ENCODE peak calls at places on chromosomes 1 and 21, in nine cellular contexts. One of them, this sample, is unnamed. For H3K4me1, the result is how much of the 10 kb centered on the place peaks cover.

GRCh38 chr1:43237131-43237530 is 32.7 kb upstream of the TMEM125 start:
- DNase-seq in keratinocyte: no peak
- DNase-seq in neural progenitor cell: no peak
- DNase-seq in prostate gland: no peak
- DNase-seq in fibroblast of lung: no peak
- DNase-seq in thyroid gland: no peak
- DNase-seq in tibial nerve: no peak
- DNase-seq in mammary epithelial cell: no peak
- DNase-seq in heart right ventricle: no peak
- DNase-seq in this sample: no peak

GRCh38 chr1:59605761-59606160 is 209.0 kb upstream of the HOOK1 start:
- DNase-seq in prostate gland: no peak
- DNase-seq in heart right ventricle: no peak
- DNase-seq in mammary epithelial cell: peak
- DNase-seq in keratinocyte: no peak
- DNase-seq in fibroblast of lung: no peak
- DNase-seq in tibial nerve: no peak
- DNase-seq in neural progenitor cell: no peak
- DNase-seq in thyroid gland: no peak
- DNase-seq in this sample: no peak

GRCh38 chr1:182625716-182626504 is 21.7 kb upstream of the RGS16 start:
- DNase-seq in thyroid gland: no peak
- DNase-seq in neural progenitor cell: no peak
- DNase-seq in tibial nerve: no peak
- DNase-seq in mammary epithelial cell: peak
- DNase-seq in prostate gland: no peak
- DNase-seq in fibroblast of lung: no peak
- DNase-seq in heart right ventricle: no peak
- DNase-seq in keratinocyte: no peak
- DNase-seq in this sample: no peak

GRCh38 chr21:46667191-46667734 is 31.8 kb downstream of the PRMT2 start:
- DNase-seq in thyroid gland: no peak
- DNase-seq in heart right ventricle: no peak
- DNase-seq in keratinocyte: no peak
- DNase-seq in tibial nerve: no peak
- DNase-seq in neural progenitor cell: peak
- DNase-seq in fibroblast of lung: no peak
- DNase-seq in mammary epithelial cell: peak
- DNase-seq in prostate gland: no peak
- DNase-seq in this sample: no peak

GRCh38 chr1:235134171-235134570 is 5.5 kb upstream of the TOMM20 start:
- DNase-seq in fibroblast of lung: no peak
- DNase-seq in thyroid gland: no peak
- DNase-seq in mammary epithelial cell: no peak
- DNase-seq in heart right ventricle: no peak
- DNase-seq in prostate gland: no peak
- DNase-seq in neural progenitor cell: no peak
- DNase-seq in tibial nerve: no peak
- DNase-seq in keratinocyte: no peak
- DNase-seq in this sample: no peak

GRCh38 chr1:119687391-119688079 is 24.2 kb upstream of the PHGDH start:
- DNase-seq in tibial nerve: no peak
- DNase-seq in mammary epithelial cell: peak
- DNase-seq in heart right ventricle: no peak
- DNase-seq in thyroid gland: no peak
- DNase-seq in keratinocyte: no peak
- DNase-seq in fibroblast of lung: no peak
- DNase-seq in prostate gland: no peak
- DNase-seq in neural progenitor cell: no peak
- DNase-seq in this sample: no peak

GRCh38 chr1:94819945-94820746 is at the start of gene SLC44A3:
- DNase-seq in prostate gland: peak
- DNase-seq in heart right ventricle: no peak
- DNase-seq in neural progenitor cell: peak
- DNase-seq in thyroid gland: peak
- DNase-seq in mammary epithelial cell: peak
- DNase-seq in tibial nerve: no peak
- DNase-seq in fibroblast of lung: peak
- DNase-seq in keratinocyte: no peak
- DNase-seq in this sample: peak

GRCh38 chr1:45913183-45913924 is 109.9 kb downstream of the MAST2 start:
- DNase-seq in prostate gland: no peak
- DNase-seq in keratinocyte: no peak
- DNase-seq in tibial nerve: no peak
- DNase-seq in heart right ventricle: peak
- DNase-seq in mammary epithelial cell: peak
- DNase-seq in fibroblast of lung: peak
- DNase-seq in thyroid gland: no peak
- DNase-seq in neural progenitor cell: peak
- DNase-seq in this sample: no peak

DNA sequence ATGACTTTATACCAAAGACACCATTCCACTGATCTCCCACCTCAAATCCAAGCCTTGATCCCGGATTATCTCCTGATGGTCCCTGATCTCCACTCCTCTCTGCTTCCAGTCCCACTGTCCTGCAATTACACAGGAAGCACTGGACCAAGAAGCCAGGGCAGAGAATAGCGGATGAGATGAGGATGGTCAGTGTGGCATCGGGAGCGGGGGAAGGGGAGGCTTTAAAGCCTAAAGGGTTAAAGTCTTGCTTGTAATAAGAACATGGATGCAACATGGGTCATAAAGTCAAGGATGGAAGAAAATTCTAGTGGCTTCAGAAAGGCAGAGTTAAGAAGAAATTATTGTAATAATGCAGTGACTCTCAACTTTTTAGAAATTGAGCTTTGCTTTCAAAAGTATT is 364.0 kb upstream of the DUSP10 start:
- DNase-seq in neural progenitor cell: no peak
- DNase-seq in fibroblast of lung: no peak
- DNase-seq in heart right ventricle: no peak
- DNase-seq in thyroid gland: no peak
- DNase-seq in keratinocyte: no peak
- DNase-seq in prostate gland: no peak
- DNase-seq in mammary epithelial cell: no peak
- DNase-seq in tibial nerve: no peak
- DNase-seq in this sample: no peak
- H3K4me3 ChIP-seq in neural progenitor cell: no peak
- H3K4me3 ChIP-seq in fibroblast of lung: no peak
- H3K4me3 ChIP-seq in heart right ventricle: no peak
- H3K4me3 ChIP-seq in thyroid gland: no peak
- H3K4me3 ChIP-seq in keratinocyte: no peak
- H3K4me3 ChIP-seq in prostate gland: no peak
- H3K4me3 ChIP-seq in mammary epithelial cell: no peak
- H3K4me3 ChIP-seq in tibial nerve: no peak
- H3K4me3 ChIP-seq in this sample: no peak

GRCh38 chr1:169106095-169106920 is at the start of gene ATP1B1:
- DNase-seq in keratinocyte: no peak
- DNase-seq in heart right ventricle: peak
- DNase-seq in thyroid gland: peak
- DNase-seq in prostate gland: peak
- DNase-seq in fibroblast of lung: peak
- DNase-seq in neural progenitor cell: peak
- DNase-seq in mammary epithelial cell: peak
- DNase-seq in tibial nerve: peak
- DNase-seq in this sample: peak

GRCh38 chr1:169105434-169106094 is 926 bp upstream of the ATP1B1 start:
- DNase-seq in mammary epithelial cell: peak
- DNase-seq in heart right ventricle: peak
- DNase-seq in thyroid gland: peak
- DNase-seq in prostate gland: peak
- DNase-seq in neural progenitor cell: peak
- DNase-seq in tibial nerve: peak
- DNase-seq in keratinocyte: no peak
- DNase-seq in fibroblast of lung: no peak
- DNase-seq in this sample: peak

GRCh38 chr1:169107673-169108160 is 1.2 kb downstream of the ATP1B1 start:
- DNase-seq in neural progenitor cell: no peak
- DNase-seq in keratinocyte: no peak
- DNase-seq in thyroid gland: peak
- DNase-seq in tibial nerve: no peak
- DNase-seq in prostate gland: no peak
- DNase-seq in fibroblast of lung: peak
- DNase-seq in heart right ventricle: peak
- DNase-seq in mammary epithelial cell: peak
- DNase-seq in this sample: no peak

GRCh38 chr1:169108897-169109560 is 2.5 kb downstream of the ATP1B1 start:
- DNase-seq in keratinocyte: no peak
- DNase-seq in fibroblast of lung: no peak
- DNase-seq in prostate gland: peak
- DNase-seq in neural progenitor cell: peak
- DNase-seq in mammary epithelial cell: no peak
- DNase-seq in heart right ventricle: no peak
- DNase-seq in tibial nerve: no peak
- DNase-seq in thyroid gland: peak
- DNase-seq in this sample: no peak

DNA sequence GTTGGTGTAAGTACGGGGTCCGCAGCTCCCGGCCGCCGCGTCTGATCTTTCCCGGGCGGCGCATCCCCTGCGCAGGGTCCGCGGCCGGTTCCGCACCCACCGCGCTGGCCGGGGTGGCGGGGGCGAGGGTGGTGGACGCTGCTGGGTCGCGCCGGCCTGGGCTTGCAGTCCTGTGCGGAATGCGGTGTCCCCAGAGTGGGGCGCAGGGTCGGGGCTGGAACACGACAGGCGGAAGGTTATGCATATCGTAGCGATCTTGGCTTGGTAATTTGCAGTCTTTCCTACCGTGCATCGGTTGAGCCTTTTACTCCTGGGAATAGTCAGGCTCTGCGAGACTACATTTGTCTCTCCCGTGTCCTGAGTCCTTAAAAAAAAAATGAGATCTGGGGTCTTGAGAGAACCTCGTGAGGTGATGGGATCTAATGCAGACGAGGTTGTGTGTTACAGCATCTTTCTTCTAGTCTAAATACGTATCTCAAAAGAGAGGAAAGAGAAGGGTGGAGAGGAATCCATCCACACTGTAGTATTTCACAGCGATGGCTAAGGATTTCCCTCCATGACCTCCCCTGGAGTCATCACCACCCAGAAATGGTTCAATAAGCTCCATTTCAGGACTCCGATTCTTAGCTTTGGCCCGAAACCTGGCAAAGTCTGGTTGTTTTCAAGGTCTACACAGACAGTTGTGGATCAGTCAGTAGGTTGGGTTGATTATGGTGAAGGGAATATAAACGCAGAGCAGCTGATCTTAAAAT is 607 bp downstream of the ATP1B1 start:
- DNase-seq in neural progenitor cell: peak
- DNase-seq in prostate gland: no peak
- DNase-seq in fibroblast of lung: peak
- DNase-seq in tibial nerve: no peak
- DNase-seq in thyroid gland: no peak
- DNase-seq in heart right ventricle: no peak
- DNase-seq in keratinocyte: no peak
- DNase-seq in mammary epithelial cell: peak
- DNase-seq in this sample: peak
- H3K27ac ChIP-seq in neural progenitor cell: peak
- H3K27ac ChIP-seq in prostate gland: peak
- H3K27ac ChIP-seq in fibroblast of lung: peak
- H3K27ac ChIP-seq in tibial nerve: peak
- H3K27ac ChIP-seq in thyroid gland: peak
- H3K27ac ChIP-seq in heart right ventricle: peak
- H3K27ac ChIP-seq in keratinocyte: peak
- H3K27ac ChIP-seq in mammary epithelial cell: peak
- H3K27ac ChIP-seq in this sample: peak

DNA sequence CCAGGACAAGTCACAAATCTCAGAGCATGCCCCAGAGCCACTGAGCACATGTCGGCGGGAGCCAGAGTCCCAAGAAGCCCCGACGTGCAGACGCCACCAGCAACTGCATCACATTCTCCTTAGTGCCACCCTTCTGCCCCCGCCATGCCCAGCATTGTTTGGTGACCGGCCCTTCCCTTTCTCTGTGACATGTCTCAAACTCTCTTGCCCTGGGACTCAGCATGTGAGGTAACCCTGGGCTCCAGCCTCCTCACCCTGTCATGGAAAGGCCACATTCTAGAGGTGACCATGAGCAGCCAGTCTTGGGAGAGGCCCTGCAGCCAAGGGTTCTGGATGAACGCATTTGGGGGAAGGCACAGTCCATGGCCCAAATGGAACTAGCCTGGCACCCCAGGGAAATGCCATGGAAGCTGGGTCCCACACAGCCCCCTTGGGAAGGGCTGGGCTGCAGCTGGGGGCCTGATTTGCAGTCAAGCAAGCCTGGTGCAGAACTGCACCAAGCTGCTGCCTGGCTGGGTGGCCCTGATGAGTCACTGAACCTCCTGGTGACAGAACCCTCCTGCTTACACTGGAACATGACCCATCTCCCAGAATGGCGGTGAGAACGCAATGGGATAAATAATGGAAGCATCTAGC is 94.4 kb downstream of the ITPKB start:
- DNase-seq in thyroid gland: no peak
- DNase-seq in keratinocyte: no peak
- DNase-seq in heart right ventricle: no peak
- DNase-seq in tibial nerve: no peak
- DNase-seq in fibroblast of lung: peak
- DNase-seq in neural progenitor cell: no peak
- DNase-seq in prostate gland: no peak
- DNase-seq in mammary epithelial cell: no peak
- DNase-seq in this sample: peak
- H3K4me1 ChIP-seq in thyroid gland: under half
- H3K4me1 ChIP-seq in keratinocyte: under half
- H3K4me1 ChIP-seq in heart right ventricle: half or more
- H3K4me1 ChIP-seq in tibial nerve: under half
- H3K4me1 ChIP-seq in fibroblast of lung: under half
- H3K4me1 ChIP-seq in neural progenitor cell: under half
- H3K4me1 ChIP-seq in prostate gland: under half
- H3K4me1 ChIP-seq in mammary epithelial cell: under half
- H3K4me1 ChIP-seq in this sample: under half

DNA sequence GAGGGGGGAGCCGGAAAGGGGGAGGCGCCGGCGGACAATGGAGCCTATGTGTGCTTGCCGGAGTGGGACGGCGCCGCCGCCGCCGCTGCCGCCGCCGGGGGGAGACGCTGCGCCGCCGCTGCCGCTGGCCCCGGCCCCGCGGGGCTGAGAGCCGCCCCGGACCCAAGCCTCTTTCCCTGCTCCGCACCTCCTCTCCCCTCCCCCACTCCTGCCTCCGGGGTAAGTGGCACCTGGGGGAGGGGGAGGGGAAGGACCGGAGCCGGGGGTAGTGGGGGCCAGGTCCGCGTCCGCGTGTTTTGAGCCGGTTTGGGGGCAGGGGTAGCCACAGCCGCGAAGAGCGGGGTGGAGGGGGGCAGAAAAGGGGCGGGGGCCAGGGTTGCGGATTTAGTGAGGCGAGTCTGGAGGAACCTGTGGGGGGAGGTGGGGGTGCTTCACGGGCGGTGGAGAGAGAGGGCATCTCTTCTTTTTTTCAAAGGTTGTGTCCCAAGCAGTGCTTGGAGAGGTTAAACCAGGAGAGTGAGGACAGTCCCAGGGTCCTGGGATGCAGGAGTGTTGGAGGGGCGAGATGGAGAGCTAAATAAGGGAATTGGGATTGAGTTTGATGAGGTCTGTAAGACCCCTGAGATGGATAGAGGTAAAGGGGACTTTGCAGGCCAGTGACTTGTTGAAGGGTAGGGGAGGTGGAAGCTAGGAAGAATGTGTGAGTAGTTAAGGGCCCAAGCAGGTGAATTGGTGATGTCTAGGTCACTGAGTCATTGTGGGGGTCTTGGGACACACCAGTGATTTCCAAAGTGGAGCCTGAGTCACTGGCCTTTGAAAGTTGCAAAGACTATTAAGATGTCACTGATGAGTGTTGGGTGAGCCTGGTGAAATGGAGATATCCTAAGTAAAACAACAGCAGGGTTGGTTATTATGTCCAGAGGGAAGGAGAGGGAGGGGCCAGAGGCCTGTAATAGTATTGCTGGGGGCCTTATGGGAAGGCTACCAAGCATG is 59.1 kb downstream of the BCL9 start:
- DNase-seq in heart right ventricle: no peak
- DNase-seq in mammary epithelial cell: peak
- DNase-seq in tibial nerve: no peak
- DNase-seq in neural progenitor cell: no peak
- DNase-seq in prostate gland: no peak
- DNase-seq in thyroid gland: no peak
- DNase-seq in fibroblast of lung: peak
- DNase-seq in keratinocyte: peak
- DNase-seq in this sample: no peak
- H3K4me3 ChIP-seq in heart right ventricle: peak
- H3K4me3 ChIP-seq in mammary epithelial cell: peak
- H3K4me3 ChIP-seq in tibial nerve: peak
- H3K4me3 ChIP-seq in neural progenitor cell: peak
- H3K4me3 ChIP-seq in prostate gland: peak
- H3K4me3 ChIP-seq in thyroid gland: peak
- H3K4me3 ChIP-seq in fibroblast of lung: peak
- H3K4me3 ChIP-seq in keratinocyte: peak
- H3K4me3 ChIP-seq in this sample: peak